ENCODE peak calls at places on chromosomes 6 and 20, in nine cellular contexts. M, L, V, K, W, B, E, Q and U are unnamed samples.

GRCh38 chr6:111552241-111552744 is 53.4 kb downstream of the TRAF3IP2 start:
- DNase-seq in M (peak), Q (no peak), V (peak), L (peak), E (peak), W (peak), B (peak), K (peak), U (no peak)

GRCh38 chr6:163992701-163993100 is 578.2 kb downstream of the QKI start:
- DNase-seq in W (no peak), V (no peak), B (no peak), Q (no peak), M (no peak), L (no peak), E (no peak), K (no peak), U (no peak)

GRCh38 chr6:29479560-29479959 is 8.2 kb downstream of the MAS1L start:
- DNase-seq in E (no peak), Q (no peak), M (no peak), K (no peak), B (no peak), V (no peak), L (no peak), W (no peak), U (no peak)

GRCh38 chr20:17612287-17612974 is 42.6 kb downstream of the DSTN start:
- DNase-seq in L (no peak), M (no peak), W (peak), B (no peak), K (no peak), Q (peak), E (peak), V (no peak), U (peak)

GRCh38 chr6:132764370-132764769 is 6.7 kb upstream of the VNN2 start:
- DNase-seq in L (peak), K (no peak), Q (no peak), E (no peak), W (peak), M (peak), B (no peak), V (peak), U (no peak)

GRCh38 chr20:41669708-41670263 is 51.6 kb upstream of the CHD6 start:
- DNase-seq in W (peak), B (no peak), Q (no peak), L (no peak), E (no peak), M (no peak), V (no peak), K (no peak), U (no peak)

GRCh38 chr20:40591104-40591503 is 97.9 kb downstream of the MAFB start:
- DNase-seq in E (no peak), Q (no peak), L (no peak), V (no peak), W (no peak), K (no peak), M (no peak), B (no peak), U (no peak)

GRCh38 chr6:44220913-44221290 is 2.5 kb upstream of the SLC29A1 start:
- DNase-seq in B (no peak), V (no peak), K (no peak), L (no peak), W (no peak), M (no peak), E (no peak), Q (no peak), U (no peak)

GRCh38 chr6:98841114-98841513 is 6.7 kb downstream of the POU3F2 start:
- DNase-seq in Q (no peak), E (no peak), W (no peak), L (no peak), B (no peak), M (no peak), V (no peak), K (no peak), U (no peak)

DNA sequence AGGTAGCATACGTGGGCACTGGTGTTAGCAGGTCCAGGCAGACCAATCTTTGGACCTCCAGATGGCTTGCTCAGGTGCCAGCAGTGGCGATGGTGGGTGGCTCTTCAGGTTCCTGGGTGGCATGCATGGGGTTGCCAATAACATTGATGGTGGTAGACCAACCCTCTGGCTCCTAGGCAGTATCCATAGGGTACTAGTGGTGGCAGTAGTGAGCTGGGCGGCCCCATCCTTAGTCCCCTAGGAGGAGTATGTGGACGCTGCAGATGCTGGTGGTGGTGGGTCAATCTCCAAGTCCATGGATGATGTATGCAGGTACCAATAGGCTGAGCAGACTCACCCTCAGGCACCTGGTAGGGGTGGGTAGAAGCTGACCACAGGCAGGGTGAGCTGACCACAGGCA is 70.6 kb downstream of the ZC2HC1B start:
- DNase-seq in Q (no peak), E (no peak), L (no peak), W (no peak), K (no peak), B (no peak), M (no peak), V (no peak), U (no peak)
- TF ChIP-seq CTCF in Q (no peak), E (no peak), L (no peak), W (no peak), K (no peak), B (no peak), M (no peak), V (no peak), U (no peak)

DNA sequence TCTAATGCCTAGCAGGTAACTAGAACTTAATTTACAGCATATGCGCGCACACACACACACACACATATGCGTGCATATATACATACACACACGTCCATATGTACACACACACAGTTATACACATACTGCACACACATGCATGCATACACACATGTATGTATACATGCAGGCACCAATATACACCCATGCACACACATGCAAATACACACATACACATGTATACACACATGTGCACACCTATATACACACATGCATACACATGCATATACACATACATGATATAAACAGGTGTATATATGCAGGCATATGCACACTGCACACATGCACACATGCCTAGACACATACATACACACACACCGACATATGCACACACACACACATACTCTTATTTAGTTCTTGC is 1.9 kb downstream of the CCR6 start:
- DNase-seq in W (no peak), L (no peak), K (no peak), M (no peak), B (no peak), Q (no peak), E (no peak), V (no peak), U (no peak)
- TF ChIP-seq CTCF in W (no peak), L (no peak), K (no peak), M (no peak), B (no peak), Q (no peak), E (no peak), V (no peak), U (no peak)

GRCh38 chr6:68575765-68576439 is 59.2 kb upstream of the ADGRB3 start:
- DNase-seq in W (peak), E (no peak), Q (no peak), M (no peak), L (no peak), K (peak), B (peak), V (peak), U (no peak)
- TF ChIP-seq CTCF in W (no peak), E (no peak), Q (no peak), M (no peak), L (no peak), K (no peak), B (no peak), V (no peak), U (no peak)

DNA sequence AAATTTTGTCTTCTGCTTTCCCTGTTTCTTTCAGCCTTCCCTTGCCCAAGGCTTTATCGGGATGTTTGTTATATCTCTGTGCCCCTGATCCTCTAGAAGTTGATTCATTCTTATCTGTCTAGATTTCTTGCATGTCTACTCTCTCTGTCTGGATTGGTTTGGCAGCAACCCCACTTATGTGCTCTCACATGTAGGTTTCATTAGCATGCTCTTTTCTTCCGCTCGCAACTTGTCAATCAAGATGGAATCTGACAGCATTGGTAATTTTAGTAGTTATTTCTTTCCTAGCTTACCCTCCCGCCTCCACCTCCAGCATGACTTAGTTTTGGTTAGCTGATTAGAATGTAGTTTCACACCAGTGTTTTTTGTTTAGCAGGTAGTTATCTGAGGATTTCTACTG is 39.3 kb downstream of the LRRC1 start:
- DNase-seq in M (no peak), E (no peak), W (no peak), V (no peak), B (no peak), Q (no peak), K (no peak), L (no peak), U (no peak)
- TF ChIP-seq CTCF in M (no peak), E (no peak), W (no peak), V (no peak), B (no peak), Q (no peak), K (no peak), L (no peak), U (no peak)